ENCODE peak calls at places on chromosomes 11 and 22, in eight cellular contexts. M is cardiac fibroblast; W is progenitor cell of endocrine pancreas; J is astrocyte of the cerebellum; C is HFFc6; I is CD8-positive, alpha-beta T cell; X is left ventricle myocardium inferior; O is OCI-LY7. K is an unnamed sample.
A peak's percentile ranks its signal among the peaks of the same experiment; 100 is the strongest.

GRCh38 chr11:119790476-119790875 is 61.5 kb upstream of the NECTIN1 start:
- DNase-seq in C (no peak), W (no peak), X (no peak), I (no peak), O (no peak), J (no peak), M (no peak), K (no peak)

GRCh38 chr11:1744137-1744878 is 6.1 kb downstream of the IFITM10 start:
- DNase-seq in C (no peak), I (no peak), X (peak; percentile 42), J (no peak), M (no peak), O (no peak), W (no peak), K (no peak)

GRCh38 chr22:33139937-33140336 is 81.8 kb upstream of the SYN3 start:
- DNase-seq in M (no peak), J (no peak), W (no peak), C (no peak), I (no peak), O (no peak), X (no peak), K (no peak)

GRCh38 chr22:19764636-19765476 is 4.3 kb downstream of the TBX1 start:
- DNase-seq in I (no peak), O (no peak), J (no peak), W (no peak), M (no peak), C (no peak), X (no peak), K (no peak)

GRCh38 chr11:94652735-94653284 is 85.6 kb downstream of the PIWIL4 start:
- DNase-seq in J (no peak), O (no peak), I (no peak), W (no peak), M (no peak), X (no peak), C (no peak), K (no peak)

GRCh38 chr11:49995559-49995958 is 13.2 kb upstream of the OR4C12 start:
- DNase-seq in X (no peak), W (no peak), M (peak; percentile 33), C (peak; percentile 43), I (no peak), O (peak; percentile 80), J (no peak), K (no peak)

GRCh38 chr11:567629-568258 is 7.0 kb downstream of the RASSF7 start:
- DNase-seq in W (no peak), C (no peak), O (no peak), M (no peak), I (no peak), J (no peak), X (no peak), K (no peak)

GRCh38 chr11:67562951-67563350 is 20.7 kb upstream of the GSTP1 start:
- DNase-seq in J (no peak), W (no peak), X (no peak), M (no peak), O (no peak), C (no peak), I (no peak), K (no peak)

GRCh38 chr22:23478175-23478574 is 101.9 kb downstream of the IGLL1 start:
- DNase-seq in C (no peak), J (no peak), I (no peak), X (no peak), O (peak; percentile 24), W (no peak), M (no peak), K (no peak)

GRCh38 chr11:108663154-108663877 is 1.6 kb upstream of the DDX10 start:
- DNase-seq in C (no peak), W (no peak), X (no peak), J (no peak), I (no peak), M (no peak), O (peak; percentile 66), K (no peak)

GRCh38 chr11:108666373-108666772 is 1.5 kb downstream of the DDX10 start:
- DNase-seq in O (no peak), I (no peak), W (no peak), C (no peak), J (no peak), M (peak; percentile 7), X (no peak), K (no peak)

GRCh38 chr11:108664241-108664640 is 628 bp upstream of the DDX10 start:
- DNase-seq in M (no peak), X (no peak), J (no peak), C (no peak), I (no peak), W (no peak), O (no peak), K (no peak)

GRCh38 chr11:108662700-108663099 is 2.2 kb upstream of the DDX10 start:
- DNase-seq in I (no peak), J (no peak), M (no peak), C (no peak), O (peak; percentile 86), X (no peak), W (no peak), K (no peak)

DNA sequence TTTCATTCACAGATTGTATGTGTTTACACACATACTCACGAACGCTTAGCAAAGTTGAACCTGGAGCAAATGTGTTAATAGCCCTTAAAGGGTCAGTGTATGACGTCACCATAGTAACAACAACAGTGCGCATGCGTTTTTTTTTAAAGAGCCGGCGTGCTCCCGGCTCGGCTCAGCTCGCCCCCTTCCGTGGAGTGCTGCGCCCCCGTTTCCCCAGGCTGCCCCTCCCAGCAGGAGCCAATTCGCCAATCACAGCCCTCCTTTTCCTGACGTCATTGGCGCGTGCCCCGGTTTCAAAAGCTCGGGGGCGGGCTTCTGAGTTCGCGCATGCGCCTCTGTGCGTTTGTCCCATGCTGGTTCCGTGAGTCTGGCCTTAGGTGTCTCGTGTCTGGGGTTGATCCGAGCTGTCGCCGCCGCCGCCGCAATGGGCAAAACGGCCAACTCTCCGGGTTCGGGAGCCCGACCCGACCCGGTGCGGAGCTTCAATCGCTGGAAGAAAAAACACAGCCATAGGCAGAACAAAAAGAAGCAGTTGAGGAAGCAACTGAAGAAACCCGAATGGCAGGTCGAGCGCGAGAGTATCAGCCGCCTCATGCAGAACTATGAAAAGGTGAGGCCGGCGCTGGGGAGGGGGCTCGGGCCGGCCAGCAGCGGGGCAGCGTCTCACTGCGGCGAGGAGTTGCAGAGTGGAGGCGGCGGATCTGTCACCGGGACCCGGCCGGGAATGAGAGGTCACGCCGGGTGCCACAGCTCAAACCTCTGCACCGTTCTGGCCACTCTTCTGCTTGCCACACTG is at the start of gene DDX10:
- DNase-seq in M (peak; percentile 99), J (peak; percentile 98), O (peak; percentile 98), C (peak; percentile 98), W (peak; percentile 99), X (peak; percentile 98), I (peak; percentile 99), K (peak; percentile 94)
- TF ChIP-seq CTCF in M (no peak), J (no peak), O (peak; percentile 23), C (peak; percentile 45), W (no peak), X (peak; percentile 24), I (no peak), K (no peak)

DNA sequence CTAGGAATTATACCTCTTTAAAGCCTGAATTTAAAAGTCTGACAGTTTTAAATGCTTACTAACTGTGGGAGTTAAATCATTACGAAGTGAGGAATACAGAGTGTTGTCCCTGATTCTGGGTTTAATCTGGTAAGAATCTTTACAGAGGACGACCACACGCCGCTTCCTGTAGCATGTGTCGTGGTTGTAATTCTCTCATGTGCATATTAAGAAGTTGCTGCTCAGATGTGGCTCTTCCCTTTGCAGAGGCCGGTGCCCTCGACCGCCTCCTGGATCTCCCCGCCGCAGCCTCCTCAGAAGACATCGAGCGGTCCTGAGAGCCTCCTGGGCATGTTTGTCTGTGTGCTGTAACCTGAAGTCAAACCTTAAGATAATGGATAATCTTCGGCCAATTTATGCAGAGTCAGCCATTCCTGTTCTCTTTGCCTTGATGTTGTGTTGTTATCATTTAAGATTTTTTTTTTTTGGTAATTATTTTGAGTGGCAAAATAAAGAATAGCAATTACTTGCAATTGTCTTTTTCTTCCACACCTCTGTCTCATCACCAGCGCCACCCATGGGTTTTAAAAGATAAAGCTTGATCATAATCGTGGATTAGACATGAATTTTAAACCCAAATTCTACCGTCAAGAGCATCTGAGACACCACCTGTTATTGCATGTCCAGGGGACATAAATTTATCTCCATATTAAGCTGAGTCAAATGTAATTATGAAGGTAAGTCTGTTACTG is 6.5 kb downstream of the GAL start:
- DNase-seq in C (no peak), O (no peak), X (no peak), I (peak; percentile 28), J (no peak), M (no peak), W (no peak), K (no peak)
- TF ChIP-seq CTCF in C (peak; percentile 47), O (peak; percentile 62), X (no peak), I (no peak), J (no peak), M (no peak), W (no peak), K (no peak)

GRCh38 chr22:22156716-22157499 is 87.7 kb upstream of the VPREB1 start:
- DNase-seq in W (peak; percentile 51), X (no peak), M (peak; percentile 78), I (peak; percentile 62), O (peak; percentile 94), J (peak; percentile 37), C (peak; percentile 47), K (no peak)
- TF ChIP-seq CTCF in W (peak; percentile 82), X (peak; percentile 68), M (peak; percentile 66), I (peak; percentile 76), O (peak; percentile 96), J (peak; percentile 73), C (peak; percentile 84), K (no peak)

DNA sequence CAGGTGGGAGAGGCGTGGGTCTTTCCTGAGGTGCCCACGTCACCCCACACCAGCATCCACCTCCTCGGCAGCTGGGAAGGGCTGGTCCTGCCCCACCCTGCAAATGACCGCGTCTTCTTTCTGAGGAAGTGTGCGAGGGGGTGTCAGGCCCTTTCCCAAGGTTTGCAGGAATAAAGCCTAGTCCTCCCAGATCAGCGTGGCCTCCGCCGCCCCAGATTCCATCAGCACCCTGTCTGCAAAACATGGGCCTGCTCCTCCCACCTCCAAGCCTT is 14.4 kb upstream of the SLC39A13 start:
- DNase-seq in O (no peak), W (no peak), I (no peak), J (no peak), M (no peak), C (no peak), X (no peak), K (no peak)
- TF ChIP-seq CTCF in O (no peak), W (no peak), I (no peak), J (no peak), M (no peak), C (no peak), X (no peak), K (no peak)